ENCODE peak calls at places on chromosomes 12 and 14, in nine cellular contexts. I, P, F, Z, Y, U, J, B and A are unnamed samples.

GRCh38 chr12:16323638-16324037 is 23.8 kb upstream of the MGST1 start:
- DNase-seq in I (no peak), P (no peak), F (no peak), Z (no peak), Y (no peak), U (no peak), J (no peak), B (no peak), A (no peak)

GRCh38 chr12:1878695-1879094 is 39.8 kb downstream of the CACNA2D4 start:
- DNase-seq in I (peak; percentile 72), P (no peak), F (no peak), Z (no peak), Y (no peak), U (no peak), J (no peak), B (no peak), A (no peak)

GRCh38 chr14:30296956-30297405 is 262.0 kb upstream of the G2E3 start:
- DNase-seq in I (no peak), P (no peak), F (no peak), Z (no peak), Y (no peak), U (no peak), J (no peak), B (no peak), A (peak; percentile 51)

GRCh38 chr12:8914716-8915526 is 612 bp downstream of the PHC1 start:
- DNase-seq in I (peak; percentile 88), P (peak; percentile 53), F (peak; percentile 59), Z (peak; percentile 64), Y (peak; percentile 90), U (peak; percentile 55), J (peak; percentile 24), B (peak; percentile 70), A (peak; percentile 58)

GRCh38 chr14:53591816-53592215 is 364.8 kb downstream of the BMP4 start:
- DNase-seq in I (no peak), P (no peak), F (no peak), Z (no peak), Y (no peak), U (no peak), J (no peak), B (no peak), A (no peak)

GRCh38 chr12:4960547-4960946 is 50.8 kb downstream of the KCNA1 start:
- DNase-seq in I (no peak), P (no peak), F (no peak), Z (no peak), Y (no peak), U (no peak), J (no peak), B (no peak), A (no peak)

GRCh38 chr14:99688210-99688581 is 4.1 kb downstream of the CYP46A1 start:
- DNase-seq in I (no peak), P (no peak), F (peak; percentile 16), Z (no peak), Y (no peak), U (no peak), J (no peak), B (no peak), A (peak; percentile 2)

GRCh38 chr12:117494833-117495714 is 133.6 kb upstream of the NOS1 start:
- DNase-seq in I (no peak), P (peak; percentile 20), F (no peak), Z (peak; percentile 86), Y (no peak), U (no peak), J (peak; percentile 10), B (no peak), A (no peak)

GRCh38 chr12:5871741-5872140 is 73.3 kb downstream of the ANO2 start:
- DNase-seq in I (no peak), P (no peak), F (no peak), Z (no peak), Y (no peak), U (no peak), J (no peak), B (no peak), A (no peak)

GRCh38 chr12:13304924-13305323 is 108.4 kb downstream of the EMP1 start:
- DNase-seq in I (no peak), P (no peak), F (no peak), Z (no peak), Y (no peak), U (no peak), J (no peak), B (no peak), A (no peak)

GRCh38 chr14:58969951-58970751 is 218.3 kb upstream of the DAAM1 start:
- DNase-seq in I (no peak), P (no peak), F (peak; percentile 38), Z (peak; percentile 39), Y (no peak), U (no peak), J (no peak), B (no peak), A (no peak)

GRCh38 chr12:64082866-64083268 is 139.2 kb downstream of the KICS2 start:
- DNase-seq in I (no peak), P (no peak), F (no peak), Z (no peak), Y (no peak), U (no peak), J (no peak), B (no peak), A (no peak)

GRCh38 chr12:64080319-64081008 is 141.6 kb downstream of the KICS2 start:
- DNase-seq in I (no peak), P (peak; percentile 65), F (no peak), Z (peak; percentile 43), Y (no peak), U (no peak), J (no peak), B (no peak), A (no peak)

GRCh38 chr12:64083285-64084210 is 138.5 kb downstream of the KICS2 start:
- DNase-seq in I (peak; percentile 92), P (peak; percentile 92), F (peak; percentile 75), Z (peak; percentile 94), Y (no peak), U (peak; percentile 88), J (no peak), B (no peak), A (peak; percentile 92)

GRCh38 chr12:64077922-64078321 is 144.2 kb downstream of the KICS2 start:
- DNase-seq in I (no peak), P (no peak), F (no peak), Z (no peak), Y (no peak), U (no peak), J (peak; percentile 6), B (peak; percentile 10), A (no peak)

GRCh38 chr12:64081020-64081419 is 141.1 kb downstream of the KICS2 start:
- DNase-seq in I (no peak), P (no peak), F (no peak), Z (no peak), Y (no peak), U (no peak), J (no peak), B (no peak), A (no peak)
- H3K4me3 ChIP-seq in I (no peak overlapping the region), P (no peak overlapping the region), F (no peak overlapping the region), Z (no peak overlapping the region), Y (no peak overlapping the region), U (no peak overlapping the region), J (no peak overlapping the region), B (no peak overlapping the region), A (no peak overlapping the region)

GRCh38 chr14:79304279-79304678 is 907.0 kb downstream of the DIO2 start:
- DNase-seq in I (no peak), P (no peak), F (no peak), Z (no peak), Y (no peak), U (no peak), J (no peak), B (no peak), A (no peak)

GRCh38 chr14:79306546-79306945 is 904.8 kb downstream of the DIO2 start:
- DNase-seq in I (no peak), P (no peak), F (no peak), Z (no peak), Y (no peak), U (no peak), J (no peak), B (no peak), A (no peak)
- TF ChIP-seq POLR2A in I (no peak), P (no peak), F (no peak), Z (no peak), Y (no peak), U (no peak), J (no peak), B (no peak), A (no peak)

DNA sequence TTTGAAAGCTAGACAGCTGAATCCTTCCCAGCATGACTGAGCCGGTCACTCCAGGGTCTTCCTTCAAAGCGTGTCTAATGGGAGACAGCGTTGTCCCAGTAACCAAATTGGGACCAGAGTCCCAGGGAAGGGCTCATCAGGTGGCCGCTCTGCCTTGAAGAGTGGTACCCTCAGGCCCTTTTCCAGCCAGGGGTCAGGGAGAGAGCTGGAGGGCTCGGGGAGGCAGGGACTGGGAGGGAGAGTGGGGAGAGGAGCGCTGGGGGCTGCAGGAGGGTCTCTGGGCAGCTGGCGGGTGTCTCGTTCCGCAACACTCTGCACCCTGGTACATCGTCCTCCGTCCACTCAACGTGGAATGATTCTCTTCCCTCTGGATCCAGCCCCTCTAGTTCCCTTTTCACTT is 1.6 kb upstream of the RTL1 start:
- DNase-seq in I (no peak), P (no peak), F (no peak), Z (no peak), Y (no peak), U (peak; percentile 13), J (no peak), B (no peak), A (peak; percentile 8)
- H3K4me3 ChIP-seq in I (no peak overlapping the region), P (no peak overlapping the region), F (no peak overlapping the region), Z (no peak overlapping the region), Y (no peak overlapping the region), U (no peak overlapping the region), J (no peak overlapping the region), B (no peak overlapping the region), A (no peak overlapping the region)

GRCh38 chr12:51270067-51270846 is at the start of gene SMAGP:
- DNase-seq in I (peak; percentile 92), P (peak; percentile 75), F (peak; percentile 55), Z (peak; percentile 88), Y (peak; percentile 90), U (peak; percentile 65), J (peak; percentile 40), B (peak; percentile 61), A (peak; percentile 48)
- TF ChIP-seq POLR2A in I (no peak), P (peak; percentile 41), F (no peak), Z (peak; percentile 67), Y (no peak), U (no peak), J (peak; percentile 44), B (peak; percentile 6), A (no peak)